ENCODE peak calls at places on chromosomes 3 and 15, in six cellular contexts. F is kidney tubule cell, B is left ventricle myocardium superior, O is cerebellar cortex, A is psoas muscle, L is NCI-H774. V is an unnamed sample.

GRCh38 chr15:31285772-31286261 is 40.8 kb upstream of the KLF13 start:
- DNase-seq in F (peak; percentile 57), B (no peak), O (no peak), A (no peak), L (no peak), V (no peak)

GRCh38 chr3:190309414-190309813 is 12.8 kb downstream of the CLDN1 start:
- DNase-seq in F (no peak), B (no peak), O (no peak), A (no peak), L (no peak), V (no peak)

GRCh38 chr3:46464326-46465195 is at the start of gene LTF:
- DNase-seq in F (no peak), B (no peak), O (no peak), A (no peak), L (no peak), V (no peak)

GRCh38 chr15:25694823-25695312 is 168.3 kb downstream of the ATP10A start:
- DNase-seq in F (no peak), B (no peak), O (no peak), A (no peak), L (no peak), V (no peak)

GRCh38 chr15:100863406-100864198 is 16.0 kb upstream of the ALDH1A3 start:
- DNase-seq in F (no peak), B (peak; percentile 82), O (no peak), A (peak; percentile 72), L (no peak), V (no peak)

GRCh38 chr3:112134335-112135124 is 1.5 kb upstream of the GCSAM start:
- DNase-seq in F (no peak), B (no peak), O (no peak), A (no peak), L (no peak), V (no peak)

GRCh38 chr15:72758195-72758594 is 25.4 kb downstream of the ADPGK start:
- DNase-seq in F (peak; percentile 90), B (no peak), O (peak; percentile 12), A (no peak), L (no peak), V (peak; percentile 93)

GRCh38 chr3:117059054-117059989 is 349.7 kb downstream of the TUSC7 start:
- DNase-seq in F (peak; percentile 43), B (no peak), O (peak; percentile 30), A (no peak), L (peak; percentile 45), V (no peak)

GRCh38 chr15:55348281-55348778 is 29.3 kb downstream of the PIGB start:
- DNase-seq in F (no peak), B (no peak), O (no peak), A (no peak), L (no peak), V (no peak)

GRCh38 chr3:9944271-9944670 is 7.9 kb downstream of the PRRT3 start:
- DNase-seq in F (no peak), B (no peak), O (no peak), A (no peak), L (no peak), V (no peak)

GRCh38 chr15:98889930-98890695 is 117.5 kb downstream of the PGPEP1L start:
- DNase-seq in F (peak; percentile 99), B (no peak), O (no peak), A (no peak), L (no peak), V (peak; percentile 91)

GRCh38 chr3:38153986-38154608 is 11.2 kb upstream of the OXSR1 start:
- DNase-seq in F (peak; percentile 85), B (no peak), O (no peak), A (no peak), L (no peak), V (peak; percentile 72)

GRCh38 chr15:100809151-100809550 is 70.5 kb upstream of the ALDH1A3 start:
- DNase-seq in F (peak; percentile 77), B (no peak), O (no peak), A (no peak), L (no peak), V (peak; percentile 59)

GRCh38 chr3:32703491-32703968 is 18.5 kb downstream of the CNOT10 start:
- DNase-seq in F (no peak), B (no peak), O (no peak), A (no peak), L (no peak), V (no peak)

GRCh38 chr15:92910451-92910850 is 10.3 kb downstream of the CHD2 start:
- DNase-seq in F (no peak), B (no peak), O (no peak), A (no peak), L (no peak), V (no peak)

GRCh38 chr3:122797291-122797690 is 2.4 kb downstream of the SLC49A4 start:
- DNase-seq in F (peak; percentile 24), B (no peak), O (no peak), A (no peak), L (no peak), V (no peak)

GRCh38 chr15:71272932-71273331 is 157.7 kb downstream of the THSD4 start:
- DNase-seq in F (no peak), B (no peak), O (no peak), A (no peak), L (no peak), V (no peak)

GRCh38 chr3:113141543-113141942 is 69.8 kb upstream of the BOC start:
- DNase-seq in F (no peak), B (no peak), O (no peak), A (no peak), L (no peak), V (no peak)

GRCh38 chr15:33029247-33029646 is 165.3 kb downstream of the FMN1 start:
- DNase-seq in F (no peak), B (no peak), O (no peak), A (no peak), L (no peak), V (no peak)

GRCh38 chr3:179147571-179148445 is at the start of gene PIK3CA:
- DNase-seq in F (peak; percentile 98), B (peak; percentile 92), O (peak; percentile 99), A (peak; percentile 92), L (peak; percentile 99), V (peak; percentile 99)

GRCh38 chr3:3089017-3089416 is 21.2 kb downstream of the IL5RA start:
- DNase-seq in F (no peak), B (no peak), O (no peak), A (no peak), L (no peak), V (no peak)

GRCh38 chr15:64981812-64982431 is 7.8 kb downstream of the SPG21 start:
- DNase-seq in F (no peak), B (no peak), O (no peak), A (no peak), L (no peak), V (no peak)

GRCh38 chr3:139295040-139295439 is 48.8 kb upstream of the MRPS22 start:
- DNase-seq in F (no peak), B (no peak), O (no peak), A (no peak), L (no peak), V (no peak)

GRCh38 chr15:80888846-80889245 is 100.8 kb downstream of the MESD start:
- DNase-seq in F (no peak), B (no peak), O (no peak), A (no peak), L (no peak), V (no peak)

GRCh38 chr3:159356606-159357005 is 554.8 kb downstream of the MFSD1 start:
- DNase-seq in F (no peak), B (no peak), O (no peak), A (no peak), L (no peak), V (no peak)

GRCh38 chr15:48604567-48604966 is 40.9 kb downstream of the FBN1 start:
- DNase-seq in F (no peak), B (no peak), O (no peak), A (no peak), L (no peak), V (no peak)

GRCh38 chr3:177646749-177647148 is 449.5 kb upstream of the TBL1XR1 start:
- DNase-seq in F (no peak), B (no peak), O (no peak), A (no peak), L (no peak), V (no peak)

GRCh38 chr3:108099679-108100428 is 9.0 kb upstream of the CD47 start:
- DNase-seq in F (no peak), B (peak; percentile 28), O (no peak), A (no peak), L (no peak), V (no peak)

GRCh38 chr3:24598691-24599090 is 104.0 kb upstream of the THRB start:
- DNase-seq in F (peak; percentile 77), B (no peak), O (no peak), A (no peak), L (no peak), V (peak; percentile 59)

GRCh38 chr3:8110966-8111798 is 390.4 kb upstream of the LMCD1 start:
- DNase-seq in F (peak; percentile 83), B (no peak), O (peak; percentile 53), A (no peak), L (peak; percentile 45), V (peak; percentile 83)

GRCh38 chr3:194139085-194139976 is 3.4 kb downstream of the HES1 start:
- DNase-seq in F (peak; percentile 15), B (peak; percentile 44), O (no peak), A (peak; percentile 30), L (no peak), V (peak; percentile 72)

GRCh38 chr3:56915969-56916586 is 114.3 kb upstream of the ARHGEF3 start:
- DNase-seq in F (no peak), B (peak; percentile 50), O (no peak), A (peak; percentile 30), L (no peak), V (no peak)

GRCh38 chr15:95169701-95170459 is 938.5 kb downstream of the MCTP2 start:
- DNase-seq in F (no peak), B (no peak), O (no peak), A (peak; percentile 40), L (no peak), V (no peak)

GRCh38 chr15:89332446-89332845 is 2.2 kb downstream of the POLG start:
- DNase-seq in F (peak; percentile 24), B (no peak), O (peak; percentile 21), A (no peak), L (no peak), V (no peak)

GRCh38 chr3:28315711-28316110 is 32.8 kb upstream of the ZCWPW2 start:
- DNase-seq in F (no peak), B (no peak), O (no peak), A (no peak), L (no peak), V (no peak)

GRCh38 chr15:37107754-37108724 is 7.7 kb upstream of the MEIS2 start:
- DNase-seq in F (no peak), B (no peak), O (no peak), A (no peak), L (no peak), V (no peak)

GRCh38 chr15:66741646-66742045 is 39.6 kb downstream of the SMAD6 start:
- DNase-seq in F (no peak), B (no peak), O (no peak), A (no peak), L (no peak), V (no peak)

V was measured in HT1080.